ENCODE peak calls at places on chromosome 1, in six cellular contexts. U is PC-3; F is HCT116; X is uterus; S is IMR-90; A is CD8-positive, alpha-beta T cell. V is an unnamed sample. For H3K4me1, the result is how much of the 10 kb centered on the place peaks cover.

GRCh38 chr1:203290261-203291089 is 14.8 kb upstream of the BTG2 start:
- DNase-seq in U (no peak), F (no peak), X (peak), S (peak), A (peak), V (peak)

GRCh38 chr1:207404849-207405525 is 49.1 kb upstream of the CR2 start:
- DNase-seq in U (peak), F (peak), X (no peak), S (peak), A (no peak), V (no peak)

GRCh38 chr1:66291047-66291864 is 242.7 kb upstream of the SGIP1 start:
- DNase-seq in U (peak), F (no peak), X (no peak), S (peak), A (no peak), V (no peak)

GRCh38 chr1:50369830-50370229 is 53.4 kb downstream of the DMRTA2 start:
- DNase-seq in U (no peak), F (no peak), X (no peak), S (no peak), A (no peak), V (no peak)

GRCh38 chr1:246572795-246573194 is 6.5 kb downstream of the CNST start:
- DNase-seq in U (no peak), F (no peak), X (no peak), S (no peak), A (no peak), V (no peak)

GRCh38 chr1:202376247-202376646 is 27.7 kb downstream of the PPP1R12B start:
- DNase-seq in U (no peak), F (no peak), X (no peak), S (peak), A (no peak), V (no peak)

GRCh38 chr1:5954964-5955363 is 37.3 kb downstream of the NPHP4 start:
- DNase-seq in U (no peak), F (no peak), X (no peak), S (no peak), A (no peak), V (no peak)

GRCh38 chr1:109765896-109766615 is 2.3 kb upstream of the EPS8L3 start:
- DNase-seq in U (no peak), F (no peak), X (peak), S (no peak), A (no peak), V (peak)

GRCh38 chr1:173255214-173255813 is 48.2 kb upstream of the TNFSF4 start:
- DNase-seq in U (peak), F (peak), X (no peak), S (peak), A (no peak), V (peak)

GRCh38 chr1:30418426-30419245 is 304.7 kb downstream of the MATN1 start:
- DNase-seq in U (no peak), F (no peak), X (no peak), S (no peak), A (no peak), V (no peak)

GRCh38 chr1:167223144-167224103 is 2.7 kb downstream of the POU2F1 start:
- DNase-seq in U (peak), F (no peak), X (no peak), S (peak), A (no peak), V (no peak)

GRCh38 chr1:202569393-202570322 is 140.6 kb downstream of the SYT2 start:
- DNase-seq in U (no peak), F (no peak), X (no peak), S (no peak), A (no peak), V (no peak)

GRCh38 chr1:29426701-29427279 is 190.5 kb downstream of the PTPRU start:
- DNase-seq in U (no peak), F (no peak), X (no peak), S (no peak), A (no peak), V (no peak)

GRCh38 chr1:175364424-175365076 is 172.0 kb upstream of the KIAA0040 start:
- DNase-seq in U (no peak), F (no peak), X (no peak), S (no peak), A (no peak), V (no peak)

GRCh38 chr1:27011058-27011764 is 1.4 kb downstream of the TENT5B start:
- DNase-seq in U (peak), F (peak), X (peak), S (peak), A (no peak), V (no peak)

GRCh38 chr1:53949651-53950050 is 3.5 kb downstream of the LRRC42 start:
- DNase-seq in U (no peak), F (no peak), X (no peak), S (no peak), A (no peak), V (no peak)

GRCh38 chr1:235766794-235767285 is 99.9 kb downstream of the LYST start:
- DNase-seq in U (no peak), F (no peak), X (no peak), S (no peak), A (no peak), V (no peak)

GRCh38 chr1:21541835-21542234 is 32.6 kb downstream of the ALPL start:
- DNase-seq in U (no peak), F (no peak), X (no peak), S (peak), A (no peak), V (no peak)

GRCh38 chr1:21543598-21543997 is 34.4 kb downstream of the ALPL start:
- DNase-seq in U (no peak), F (no peak), X (no peak), S (no peak), A (no peak), V (no peak)

GRCh38 chr1:21544095-21544494 is 34.9 kb downstream of the ALPL start:
- DNase-seq in U (no peak), F (no peak), X (no peak), S (no peak), A (no peak), V (no peak)

GRCh38 chr1:21539933-21540332 is 30.7 kb downstream of the ALPL start:
- DNase-seq in U (peak), F (peak), X (no peak), S (no peak), A (no peak), V (peak)

GRCh38 chr1:21541330-21541729 is 32.1 kb downstream of the ALPL start:
- DNase-seq in U (no peak), F (no peak), X (no peak), S (no peak), A (no peak), V (no peak)
- H3K27ac ChIP-seq in U (no peak), F (no peak), X (no peak), S (no peak), A (no peak), V (no peak)

GRCh38 chr1:156743367-156744302 is 2.7 kb upstream of the MRPL24 start:
- DNase-seq in U (no peak), F (no peak), X (no peak), S (no peak), A (no peak), V (no peak)

GRCh38 chr1:156746716-156747631 is 4.5 kb downstream of the HDGF start:
- DNase-seq in U (peak), F (peak), X (peak), S (peak), A (peak), V (peak)

GRCh38 chr1:156744344-156744743 is 3.5 kb upstream of the MRPL24 start:
- DNase-seq in U (no peak), F (no peak), X (no peak), S (no peak), A (no peak), V (no peak)

GRCh38 chr1:156746381-156746715 is 5.1 kb downstream of the HDGF start:
- DNase-seq in U (no peak), F (no peak), X (no peak), S (no peak), A (no peak), V (no peak)

DNA sequence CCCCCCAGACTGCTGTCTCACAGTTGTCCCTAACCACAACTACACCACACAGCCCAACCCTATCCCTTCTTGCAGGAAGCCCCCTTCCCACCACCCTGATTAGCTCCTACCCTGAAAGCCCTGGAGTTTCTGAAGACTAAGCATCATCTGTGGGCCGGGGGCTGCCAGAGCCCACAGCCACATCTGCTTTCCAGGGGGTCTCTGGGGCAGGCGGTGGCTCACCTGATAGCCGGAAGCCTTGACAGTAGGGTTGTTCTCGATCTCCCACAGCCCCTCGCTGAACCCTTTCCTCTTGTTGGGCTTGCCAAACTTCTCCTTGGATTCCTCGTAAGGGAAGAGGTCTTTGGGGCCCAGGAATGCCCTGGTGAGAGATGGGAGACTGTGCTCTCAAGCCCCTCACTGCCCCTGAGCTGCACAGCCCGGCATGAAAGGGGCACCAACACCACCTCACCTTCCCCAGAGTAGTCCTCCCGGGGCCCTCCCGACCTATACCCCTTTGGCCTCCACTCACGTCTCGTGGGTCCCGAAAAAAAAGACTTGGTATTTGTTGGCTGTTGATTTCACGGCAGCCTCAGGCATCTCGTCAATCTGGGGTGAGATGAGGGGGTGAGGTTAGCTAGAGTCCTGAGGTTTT is 4.0 kb upstream of the MRPL24 start:
- DNase-seq in U (no peak), F (no peak), X (no peak), S (no peak), A (no peak), V (no peak)
- H3K4me1 ChIP-seq in U (half or more), F (under half), X (under half), S (under half), A (half or more), V (half or more)

DNA sequence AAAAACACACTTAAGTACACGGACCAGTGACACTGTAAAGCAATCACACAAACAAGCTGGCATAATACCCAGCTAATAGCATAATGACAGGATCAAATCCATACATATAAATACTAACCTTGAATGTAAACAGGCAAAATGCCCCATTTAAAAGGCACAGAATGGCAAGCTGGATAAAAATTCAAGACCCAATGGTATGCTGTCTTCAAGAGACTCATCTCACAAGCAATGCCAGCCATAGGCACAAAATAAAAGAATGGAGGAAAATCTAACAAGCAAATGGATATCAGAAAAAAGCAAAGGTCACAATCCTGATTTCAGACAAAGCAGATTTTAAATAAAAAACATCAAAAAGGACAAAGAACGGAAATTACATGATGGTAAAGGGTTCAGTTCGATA is 79.1 kb upstream of the PTGFR start:
- DNase-seq in U (no peak), F (no peak), X (no peak), S (no peak), A (no peak), V (no peak)
- TF ChIP-seq CTCF in U (no peak), F (no peak), X (no peak), S (no peak), A (no peak), V (no peak)

GRCh38 chr1:41714613-41715389 is 203.9 kb downstream of the HIVEP3 start:
- DNase-seq in U (no peak), F (no peak), X (no peak), S (no peak), A (no peak), V (no peak)
- H3K27ac ChIP-seq in U (no peak), F (no peak), X (no peak), S (no peak), A (no peak), V (no peak)

V was measured in testis.